ENCODE peak calls at places on chromosomes 12 and 14, in six cellular contexts. One of them, this sample, is unnamed.

GRCh38 chr14:59301354-59301753 is 112.9 kb downstream of the DAAM1 start:
- DNase-seq in cardiac muscle cell: no peak
- DNase-seq in foreskin fibroblast: no peak
- DNase-seq in COR-L47: no peak
- DNase-seq in right cardiac atrium: no peak
- DNase-seq in erythroblast: no peak
- DNase-seq in this sample: no peak

GRCh38 chr14:86038401-86038985 is 508.5 kb downstream of the FLRT2 start:
- DNase-seq in COR-L47: peak; percentile 29
- DNase-seq in foreskin fibroblast: peak; percentile 14
- DNase-seq in cardiac muscle cell: peak; percentile 69
- DNase-seq in erythroblast: peak; percentile 67
- DNase-seq in right cardiac atrium: peak; percentile 24
- DNase-seq in this sample: peak; percentile 40

GRCh38 chr12:16891673-16892072 is 285.7 kb upstream of the LMO3 start:
- DNase-seq in COR-L47: no peak
- DNase-seq in erythroblast: no peak
- DNase-seq in cardiac muscle cell: no peak
- DNase-seq in foreskin fibroblast: no peak
- DNase-seq in right cardiac atrium: no peak
- DNase-seq in this sample: no peak

GRCh38 chr12:14618990-14619389 is 51.3 kb upstream of the PLBD1 start:
- DNase-seq in foreskin fibroblast: no peak
- DNase-seq in erythroblast: peak; percentile 4
- DNase-seq in right cardiac atrium: no peak
- DNase-seq in cardiac muscle cell: no peak
- DNase-seq in COR-L47: peak; percentile 8
- DNase-seq in this sample: peak; percentile 20

GRCh38 chr14:104935026-104935650 is 10.5 kb downstream of the PLD4 start:
- DNase-seq in foreskin fibroblast: no peak
- DNase-seq in erythroblast: no peak
- DNase-seq in COR-L47: no peak
- DNase-seq in right cardiac atrium: no peak
- DNase-seq in cardiac muscle cell: no peak
- DNase-seq in this sample: no peak

GRCh38 chr12:131852551-131853299 is 24.5 kb downstream of the MMP17 start:
- DNase-seq in cardiac muscle cell: no peak
- DNase-seq in erythroblast: no peak
- DNase-seq in right cardiac atrium: no peak
- DNase-seq in foreskin fibroblast: no peak
- DNase-seq in COR-L47: no peak
- DNase-seq in this sample: no peak

GRCh38 chr12:100954118-100954517 is 159.5 kb downstream of the ANO4 start:
- DNase-seq in right cardiac atrium: no peak
- DNase-seq in cardiac muscle cell: no peak
- DNase-seq in foreskin fibroblast: no peak
- DNase-seq in erythroblast: no peak
- DNase-seq in COR-L47: no peak
- DNase-seq in this sample: no peak

GRCh38 chr14:69625299-69626131 is 14.1 kb downstream of the SUSD6 start:
- DNase-seq in COR-L47: no peak
- DNase-seq in cardiac muscle cell: no peak
- DNase-seq in erythroblast: peak; percentile 72
- DNase-seq in foreskin fibroblast: peak; percentile 27
- DNase-seq in right cardiac atrium: peak; percentile 56
- DNase-seq in this sample: peak; percentile 26

GRCh38 chr12:119460876-119461275 is 126.3 kb downstream of the CCDC60 start:
- DNase-seq in right cardiac atrium: no peak
- DNase-seq in erythroblast: no peak
- DNase-seq in COR-L47: no peak
- DNase-seq in cardiac muscle cell: no peak
- DNase-seq in foreskin fibroblast: no peak
- DNase-seq in this sample: no peak

GRCh38 chr12:23767834-23768233 is 181.6 kb downstream of the SOX5 start:
- DNase-seq in right cardiac atrium: no peak
- DNase-seq in foreskin fibroblast: no peak
- DNase-seq in erythroblast: no peak
- DNase-seq in cardiac muscle cell: no peak
- DNase-seq in COR-L47: no peak
- DNase-seq in this sample: no peak

GRCh38 chr14:61268797-61269196 is 12.3 kb downstream of the TMEM30B start:
- DNase-seq in foreskin fibroblast: peak; percentile 20
- DNase-seq in COR-L47: no peak
- DNase-seq in cardiac muscle cell: no peak
- DNase-seq in right cardiac atrium: no peak
- DNase-seq in erythroblast: no peak
- DNase-seq in this sample: no peak

GRCh38 chr14:72341686-72342085 is 409.5 kb downstream of the RGS6 start:
- DNase-seq in cardiac muscle cell: no peak
- DNase-seq in foreskin fibroblast: no peak
- DNase-seq in erythroblast: no peak
- DNase-seq in COR-L47: no peak
- DNase-seq in right cardiac atrium: no peak
- DNase-seq in this sample: no peak

This sample was measured in ACHN.